ENCODE peak calls at places on chromosomes 3 and 15, in seven cellular contexts. M, V, O, S, H, N and P are unnamed samples.

GRCh38 chr15:49103002-49103401 is 52.4 kb downstream of the COPS2 start:
- DNase-seq in M (no peak), V (no peak), O (no peak), S (no peak), H (no peak), N (no peak), P (no peak)

GRCh38 chr3:158794936-158795518 is 6.8 kb upstream of the MFSD1 start:
- DNase-seq in M (no peak), V (no peak), O (no peak), S (peak; percentile 31), H (no peak), N (peak; percentile 65), P (no peak)

GRCh38 chr3:76756578-76756977 is 283.3 kb upstream of the ROBO2 start:
- DNase-seq in M (no peak), V (no peak), O (no peak), S (no peak), H (no peak), N (no peak), P (no peak)

GRCh38 chr3:153978023-153978422 is 143.2 kb upstream of the ARHGEF26 start:
- DNase-seq in M (no peak), V (no peak), O (no peak), S (no peak), H (no peak), N (no peak), P (no peak)

GRCh38 chr3:160667452-160667851 is 9.5 kb upstream of the ARL14 start:
- DNase-seq in M (no peak), V (no peak), O (no peak), S (peak; percentile 24), H (no peak), N (no peak), P (no peak)

GRCh38 chr3:156522673-156523072 is 32.2 kb downstream of the SSR3 start:
- DNase-seq in M (no peak), V (no peak), O (no peak), S (no peak), H (no peak), N (peak; percentile 88), P (no peak)

GRCh38 chr3:115623414-115623868 is at the start of gene GAP43:
- DNase-seq in M (no peak), V (no peak), O (peak; percentile 11), S (peak; percentile 23), H (peak; percentile 34), N (peak; percentile 4), P (no peak)

GRCh38 chr15:83275412-83275811 is 9.1 kb downstream of the BNC1 start:
- DNase-seq in M (no peak), V (no peak), O (no peak), S (no peak), H (no peak), N (no peak), P (no peak)

GRCh38 chr3:178982138-178982537 is 89.5 kb downstream of the ZMAT3 start:
- DNase-seq in M (no peak), V (no peak), O (no peak), S (no peak), H (no peak), N (peak; percentile 1), P (no peak)

GRCh38 chr15:70342141-70342540 is 244.4 kb upstream of the TLE3 start:
- DNase-seq in M (no peak), V (peak; percentile 53), O (no peak), S (no peak), H (no peak), N (peak; percentile 30), P (no peak)

GRCh38 chr3:30502742-30503073 is 103.7 kb upstream of the TGFBR2 start:
- DNase-seq in M (no peak), V (no peak), O (no peak), S (no peak), H (no peak), N (no peak), P (no peak)

GRCh38 chr3:72368331-72368975 is 479.8 kb downstream of the SHQ1 start:
- DNase-seq in M (no peak), V (peak; percentile 81), O (no peak), S (no peak), H (no peak), N (no peak), P (no peak)

GRCh38 chr3:184716652-184717607 is 5.1 kb upstream of the MAGEF1 start:
- DNase-seq in M (no peak), V (no peak), O (no peak), S (no peak), H (peak; percentile 64), N (peak; percentile 74), P (no peak)

GRCh38 chr3:102297259-102297658 is 137.6 kb upstream of the ZPLD1 start:
- DNase-seq in M (no peak), V (no peak), O (no peak), S (no peak), H (no peak), N (no peak), P (no peak)

GRCh38 chr3:99764377-99764776 is 53.3 kb upstream of the CMSS1 start:
- DNase-seq in M (no peak), V (no peak), O (no peak), S (no peak), H (no peak), N (no peak), P (no peak)

DNA sequence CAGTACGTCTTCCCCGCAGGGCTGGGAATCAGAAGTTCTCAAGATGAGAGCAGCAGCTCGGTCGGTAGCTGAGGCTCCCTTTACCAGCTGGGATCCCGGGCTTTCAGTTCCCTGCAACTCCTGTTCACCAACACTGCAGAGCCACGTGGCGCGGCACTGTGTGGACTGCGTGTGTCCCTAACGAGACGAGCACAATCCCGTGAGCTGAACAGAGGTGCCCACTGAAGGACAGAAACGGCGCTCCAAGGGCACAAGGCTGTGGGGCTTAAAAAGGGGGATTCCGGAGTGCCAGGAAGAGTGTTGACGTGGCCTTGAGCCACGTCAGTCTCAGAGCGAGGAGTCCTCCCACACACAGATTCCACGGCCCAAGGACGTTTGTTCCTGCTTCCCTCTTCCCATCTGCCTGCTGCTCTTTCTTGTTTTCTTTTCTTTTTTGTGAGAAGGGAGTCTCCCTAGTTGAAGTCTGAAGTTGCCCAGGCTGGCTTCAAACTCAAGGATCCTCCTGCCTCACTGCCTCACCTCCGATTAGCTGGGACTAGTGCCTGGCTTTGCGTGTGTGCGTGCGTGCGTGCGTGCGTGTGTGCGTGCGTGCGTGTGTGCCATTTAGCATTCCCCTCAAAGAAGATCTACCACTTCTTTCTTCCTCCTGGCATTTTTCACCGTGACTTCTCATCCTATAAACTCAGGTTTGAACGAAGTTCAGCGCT is 37.1 kb upstream of the RPL35A start:
- DNase-seq in M (no peak), V (peak; percentile 70), O (no peak), S (no peak), H (peak; percentile 76), N (no peak), P (peak; percentile 77)
- TF ChIP-seq POLR2A in M (no peak), V (no peak), O (peak; percentile 31), S (no peak), H (peak; percentile 37), N (no peak), P (no peak)

GRCh38 chr15:64161688-64162477 is 939 bp downstream of the PPIB start:
- DNase-seq in M (no peak), V (peak; percentile 76), O (no peak), S (peak; percentile 8), H (no peak), N (no peak), P (no peak)

GRCh38 chr15:64157599-64158125 is 5.2 kb downstream of the PPIB start:
- DNase-seq in M (no peak), V (peak; percentile 70), O (no peak), S (no peak), H (no peak), N (no peak), P (no peak)

GRCh38 chr15:64155802-64156651 is 4.5 kb downstream of the SNX22 start:
- DNase-seq in M (no peak), V (peak; percentile 68), O (no peak), S (no peak), H (no peak), N (no peak), P (peak; percentile 66)

GRCh38 chr15:64156652-64157331 is 5.3 kb downstream of the SNX22 start:
- DNase-seq in M (no peak), V (peak; percentile 76), O (no peak), S (no peak), H (no peak), N (no peak), P (no peak)

GRCh38 chr15:64158363-64159134 is 4.3 kb downstream of the PPIB start:
- DNase-seq in M (no peak), V (peak; percentile 80), O (no peak), S (no peak), H (no peak), N (no peak), P (no peak)
- TF ChIP-seq POLR2A in M (no peak), V (no peak), O (no peak), S (no peak), H (no peak), N (no peak), P (no peak)

GRCh38 chr15:50786468-50786867 is 21.0 kb upstream of the SPPL2A start:
- DNase-seq in M (no peak), V (no peak), O (no peak), S (no peak), H (no peak), N (no peak), P (no peak)

GRCh38 chr15:50791537-50791885 is 26.0 kb upstream of the SPPL2A start:
- DNase-seq in M (no peak), V (peak; percentile 17), O (no peak), S (no peak), H (no peak), N (no peak), P (no peak)

GRCh38 chr15:50783895-50784294 is 18.4 kb upstream of the SPPL2A start:
- DNase-seq in M (no peak), V (no peak), O (no peak), S (no peak), H (no peak), N (no peak), P (no peak)

GRCh38 chr15:50790778-50791536 is 25.5 kb upstream of the SPPL2A start:
- DNase-seq in M (no peak), V (peak; percentile 17), O (no peak), S (no peak), H (no peak), N (no peak), P (no peak)

DNA sequence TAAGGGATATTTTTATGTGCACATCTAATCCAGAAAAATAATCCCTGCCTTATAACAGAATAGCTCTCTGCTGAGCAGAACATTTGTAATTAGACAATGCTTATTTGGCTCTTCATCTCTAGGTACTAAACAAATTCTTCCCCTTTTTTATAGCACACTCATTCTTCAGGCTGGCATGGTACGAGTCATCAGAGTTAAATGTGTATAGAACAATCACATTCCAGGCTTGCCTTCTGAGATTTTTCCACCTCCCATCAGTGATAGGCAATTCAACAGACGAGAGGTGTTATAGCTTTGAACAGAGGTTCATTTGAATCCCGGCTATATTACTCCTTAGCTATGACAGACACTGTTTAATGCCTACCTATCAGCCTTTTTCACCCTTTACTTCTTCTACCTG is 21.4 kb upstream of the SPPL2A start:
- DNase-seq in M (no peak), V (no peak), O (no peak), S (no peak), H (no peak), N (no peak), P (no peak)
- TF ChIP-seq POLR2A in M (no peak), V (no peak), O (no peak), S (no peak), H (no peak), N (no peak), P (no peak)

DNA sequence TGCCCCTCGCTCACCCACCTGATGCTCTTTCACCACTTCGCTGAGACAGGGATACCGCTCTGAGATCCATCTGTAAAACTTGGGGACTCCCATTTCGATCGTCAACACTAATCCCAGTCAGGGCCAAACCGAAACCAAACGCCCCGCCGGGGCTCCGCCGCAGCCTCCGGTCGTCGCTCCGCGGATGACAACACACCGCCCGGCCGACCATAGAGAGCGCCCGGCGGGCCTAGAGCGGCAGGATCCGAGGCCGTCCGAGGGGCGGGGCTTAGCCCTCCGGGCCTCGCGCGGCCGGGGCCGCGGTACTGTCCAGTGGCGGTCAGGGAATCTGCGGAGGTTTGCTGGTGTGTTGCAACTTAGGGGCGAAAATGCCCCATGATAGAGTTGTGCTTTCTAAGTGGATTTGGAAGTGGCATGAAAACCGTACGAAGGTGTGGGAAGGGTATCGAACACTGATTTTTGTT is at the start of gene XRN1:
- DNase-seq in M (peak; percentile 93), V (peak; percentile 99), O (peak; percentile 95), S (peak; percentile 93), H (peak; percentile 96), N (peak; percentile 93), P (peak; percentile 99)
- TF ChIP-seq POLR2A in M (peak; percentile 69), V (no peak), O (peak; percentile 87), S (peak; percentile 95), H (peak; percentile 73), N (peak; percentile 90), P (peak; percentile 57)